ENCODE peak calls at places on chromosomes 7 and 10, in seven cellular contexts. V is NCI-H1092; A is HT-29; B is HTR-8/SVneo; S is neuronal stem cell; C is WTC11; T is activated T-helper 9 cell treated with anti-CD3 and anti-CD28 coated beads, Interleukin-2, amount 50 U/mL, for 16 hours. X is an unnamed sample.

GRCh38 chr7:26663905-26664673 is 200.3 kb downstream of the SKAP2 start:
- DNase-seq in V (no peak), A (no peak), B (no peak), S (no peak), C (no peak), T (no peak), X (no peak)

GRCh38 chr7:128869138-128869943 is 6.7 kb downstream of the ATP6V1F start:
- DNase-seq in V (no peak), A (peak; percentile 63), B (no peak), S (peak; percentile 59), C (peak; percentile 62), T (peak; percentile 33), X (no peak)

GRCh38 chr10:131094406-131095108 is 217.0 kb downstream of the TCERG1L start:
- DNase-seq in V (no peak), A (peak; percentile 50), B (no peak), S (no peak), C (no peak), T (no peak), X (no peak)

GRCh38 chr7:128200376-128200775 is 40.7 kb upstream of the LEP start:
- DNase-seq in V (no peak), A (no peak), B (no peak), S (no peak), C (no peak), T (no peak), X (no peak)

GRCh38 chr10:62166331-62167154 is 102.1 kb downstream of the RTKN2 start:
- DNase-seq in V (no peak), A (no peak), B (no peak), S (no peak), C (no peak), T (no peak), X (no peak)

GRCh38 chr10:119190954-119191619 is 12.5 kb upstream of the PRDX3 start:
- DNase-seq in V (no peak), A (no peak), B (no peak), S (no peak), C (no peak), T (no peak), X (no peak)

GRCh38 chr10:14971867-14972448 is 12.8 kb downstream of the MEIG1 start:
- DNase-seq in V (no peak), A (peak; percentile 44), B (no peak), S (no peak), C (peak; percentile 61), T (peak; percentile 19), X (peak; percentile 4)

GRCh38 chr7:105896407-105896842 is 20.0 kb upstream of the ATXN7L1 start:
- DNase-seq in V (peak; percentile 94), A (no peak), B (no peak), S (no peak), C (no peak), T (no peak), X (no peak)

GRCh38 chr7:99224263-99224947 is 16.5 kb upstream of the KPNA7 start:
- DNase-seq in V (no peak), A (peak; percentile 90), B (peak; percentile 40), S (no peak), C (no peak), T (no peak), X (no peak)

GRCh38 chr10:75410135-75410787 is 8.7 kb upstream of the ZNF503 start:
- DNase-seq in V (no peak), A (no peak), B (no peak), S (no peak), C (no peak), T (no peak), X (no peak)

GRCh38 chr10:79112898-79113431 is 44.2 kb downstream of the ZMIZ1 start:
- DNase-seq in V (peak; percentile 36), A (no peak), B (peak; percentile 69), S (no peak), C (no peak), T (no peak), X (no peak)

GRCh38 chr10:82883588-82883987 is 1008.6 kb downstream of the NRG3 start:
- DNase-seq in V (no peak), A (no peak), B (no peak), S (no peak), C (no peak), T (no peak), X (no peak)

GRCh38 chr10:31152421-31153133 is 120.9 kb upstream of the ZNF438 start:
- DNase-seq in V (no peak), A (no peak), B (no peak), S (no peak), C (no peak), T (no peak), X (no peak)

GRCh38 chr7:151671514-151671913 is 151.8 kb upstream of the RHEB start:
- DNase-seq in V (no peak), A (no peak), B (no peak), S (no peak), C (no peak), T (no peak), X (no peak)

GRCh38 chr7:82234457-82235049 is 209.0 kb downstream of the CACNA2D1 start:
- DNase-seq in V (peak; percentile 42), A (peak; percentile 73), B (no peak), S (peak; percentile 23), C (no peak), T (no peak), X (no peak)

GRCh38 chr7:129949292-129950133 is 3.2 kb downstream of the UBE2H start:
- DNase-seq in V (no peak), A (peak; percentile 84), B (peak; percentile 23), S (peak; percentile 60), C (peak; percentile 23), T (no peak), X (no peak)

GRCh38 chr7:157224627-157225026 is 85.9 kb downstream of the UBE3C start:
- DNase-seq in V (no peak), A (peak; percentile 29), B (no peak), S (no peak), C (no peak), T (no peak), X (no peak)

GRCh38 chr7:130154501-130155317 is 50.5 kb downstream of the TMEM209 start:
- DNase-seq in V (peak; percentile 94), A (peak; percentile 47), B (no peak), S (no peak), C (peak; percentile 76), T (no peak), X (no peak)

GRCh38 chr7:143455494-143455893 is 12.2 kb downstream of the TAS2R60 start:
- DNase-seq in V (no peak), A (no peak), B (no peak), S (no peak), C (no peak), T (no peak), X (no peak)